ENCODE peak calls at places on chromosomes 5 and 9, in ten cellular contexts. One of them, this sample, is unnamed.

GRCh38 chr5:170302729-170303501 is 5.3 kb upstream of the LCP2 start:
- DNase-seq in globus pallidus: peak
- DNase-seq in NCI-H1092: no peak
- DNase-seq in NCI-H1694 treated with DMSO at 0.1 percent for 48 hours: no peak
- DNase-seq in stimulated activated CD4-positive, alpha-beta T cell treated with anti-CD3 and anti-CD28 coated beads, Interleukin-2, amount 100 ng/mL, for 48 hours: no peak
- DNase-seq in naive thymus-derived CD8-positive, alpha-beta T cell: peak
- DNase-seq in PC-3: no peak
- DNase-seq in Kasumi-1: peak
- DNase-seq in amniotic epithelial cell: no peak
- DNase-seq in M059J: no peak
- DNase-seq in this sample: peak

GRCh38 chr9:36873247-36873875 is 160.7 kb downstream of the PAX5 start:
- DNase-seq in globus pallidus: peak
- DNase-seq in NCI-H1092: peak
- DNase-seq in NCI-H1694 treated with DMSO at 0.1 percent for 48 hours: peak
- DNase-seq in stimulated activated CD4-positive, alpha-beta T cell treated with anti-CD3 and anti-CD28 coated beads, Interleukin-2, amount 100 ng/mL, for 48 hours: peak
- DNase-seq in naive thymus-derived CD8-positive, alpha-beta T cell: peak
- DNase-seq in PC-3: peak
- DNase-seq in Kasumi-1: peak
- DNase-seq in amniotic epithelial cell: peak
- DNase-seq in M059J: peak
- DNase-seq in this sample: peak

GRCh38 chr5:56101180-56101579 is 106.4 kb upstream of the IL6ST start:
- DNase-seq in globus pallidus: no peak
- DNase-seq in NCI-H1092: no peak
- DNase-seq in NCI-H1694 treated with DMSO at 0.1 percent for 48 hours: no peak
- DNase-seq in stimulated activated CD4-positive, alpha-beta T cell treated with anti-CD3 and anti-CD28 coated beads, Interleukin-2, amount 100 ng/mL, for 48 hours: no peak
- DNase-seq in naive thymus-derived CD8-positive, alpha-beta T cell: no peak
- DNase-seq in PC-3: no peak
- DNase-seq in Kasumi-1: no peak
- DNase-seq in amniotic epithelial cell: no peak
- DNase-seq in M059J: no peak
- DNase-seq in this sample: no peak

GRCh38 chr9:111959468-111959941 is 62.9 kb downstream of the UGCG start:
- DNase-seq in globus pallidus: no peak
- DNase-seq in NCI-H1092: no peak
- DNase-seq in NCI-H1694 treated with DMSO at 0.1 percent for 48 hours: no peak
- DNase-seq in stimulated activated CD4-positive, alpha-beta T cell treated with anti-CD3 and anti-CD28 coated beads, Interleukin-2, amount 100 ng/mL, for 48 hours: no peak
- DNase-seq in naive thymus-derived CD8-positive, alpha-beta T cell: no peak
- DNase-seq in PC-3: peak
- DNase-seq in Kasumi-1: no peak
- DNase-seq in amniotic epithelial cell: peak
- DNase-seq in M059J: peak
- DNase-seq in this sample: no peak

GRCh38 chr9:100111235-100111634 is 12.2 kb downstream of the INVS start:
- DNase-seq in globus pallidus: peak
- DNase-seq in NCI-H1092: no peak
- DNase-seq in NCI-H1694 treated with DMSO at 0.1 percent for 48 hours: peak
- DNase-seq in stimulated activated CD4-positive, alpha-beta T cell treated with anti-CD3 and anti-CD28 coated beads, Interleukin-2, amount 100 ng/mL, for 48 hours: no peak
- DNase-seq in naive thymus-derived CD8-positive, alpha-beta T cell: no peak
- DNase-seq in PC-3: peak
- DNase-seq in Kasumi-1: peak
- DNase-seq in amniotic epithelial cell: peak
- DNase-seq in M059J: peak
- DNase-seq in this sample: no peak

GRCh38 chr9:71820516-71820915 is 52.2 kb upstream of the CEMIP2 start:
- DNase-seq in globus pallidus: no peak
- DNase-seq in NCI-H1092: no peak
- DNase-seq in NCI-H1694 treated with DMSO at 0.1 percent for 48 hours: no peak
- DNase-seq in stimulated activated CD4-positive, alpha-beta T cell treated with anti-CD3 and anti-CD28 coated beads, Interleukin-2, amount 100 ng/mL, for 48 hours: no peak
- DNase-seq in naive thymus-derived CD8-positive, alpha-beta T cell: no peak
- DNase-seq in PC-3: peak
- DNase-seq in Kasumi-1: no peak
- DNase-seq in amniotic epithelial cell: no peak
- DNase-seq in M059J: no peak
- DNase-seq in this sample: no peak

GRCh38 chr5:82365744-82366228 is 87.6 kb upstream of the RPS23 start:
- DNase-seq in globus pallidus: no peak
- DNase-seq in NCI-H1092: no peak
- DNase-seq in NCI-H1694 treated with DMSO at 0.1 percent for 48 hours: peak
- DNase-seq in stimulated activated CD4-positive, alpha-beta T cell treated with anti-CD3 and anti-CD28 coated beads, Interleukin-2, amount 100 ng/mL, for 48 hours: peak
- DNase-seq in naive thymus-derived CD8-positive, alpha-beta T cell: no peak
- DNase-seq in PC-3: peak
- DNase-seq in Kasumi-1: no peak
- DNase-seq in amniotic epithelial cell: peak
- DNase-seq in M059J: peak
- DNase-seq in this sample: no peak

GRCh38 chr9:117927354-117927753 is 223.2 kb downstream of the TLR4 start:
- DNase-seq in globus pallidus: no peak
- DNase-seq in NCI-H1092: no peak
- DNase-seq in NCI-H1694 treated with DMSO at 0.1 percent for 48 hours: no peak
- DNase-seq in stimulated activated CD4-positive, alpha-beta T cell treated with anti-CD3 and anti-CD28 coated beads, Interleukin-2, amount 100 ng/mL, for 48 hours: no peak
- DNase-seq in naive thymus-derived CD8-positive, alpha-beta T cell: no peak
- DNase-seq in PC-3: no peak
- DNase-seq in Kasumi-1: no peak
- DNase-seq in amniotic epithelial cell: no peak
- DNase-seq in M059J: no peak
- DNase-seq in this sample: no peak

GRCh38 chr9:111759762-111760639 is 34.7 kb downstream of the SHOC1 start:
- DNase-seq in globus pallidus: peak
- DNase-seq in NCI-H1092: peak
- DNase-seq in NCI-H1694 treated with DMSO at 0.1 percent for 48 hours: peak
- DNase-seq in stimulated activated CD4-positive, alpha-beta T cell treated with anti-CD3 and anti-CD28 coated beads, Interleukin-2, amount 100 ng/mL, for 48 hours: peak
- DNase-seq in naive thymus-derived CD8-positive, alpha-beta T cell: peak
- DNase-seq in PC-3: peak
- DNase-seq in Kasumi-1: peak
- DNase-seq in amniotic epithelial cell: peak
- DNase-seq in M059J: peak
- DNase-seq in this sample: peak

GRCh38 chr5:180027449-180028089 is 44.0 kb downstream of the RNF130 start:
- DNase-seq in globus pallidus: no peak
- DNase-seq in NCI-H1092: no peak
- DNase-seq in NCI-H1694 treated with DMSO at 0.1 percent for 48 hours: no peak
- DNase-seq in stimulated activated CD4-positive, alpha-beta T cell treated with anti-CD3 and anti-CD28 coated beads, Interleukin-2, amount 100 ng/mL, for 48 hours: no peak
- DNase-seq in naive thymus-derived CD8-positive, alpha-beta T cell: no peak
- DNase-seq in PC-3: no peak
- DNase-seq in Kasumi-1: no peak
- DNase-seq in amniotic epithelial cell: no peak
- DNase-seq in M059J: no peak
- DNase-seq in this sample: no peak

GRCh38 chr9:126471084-126471611 is 142.6 kb upstream of the LMX1B start:
- DNase-seq in globus pallidus: peak
- DNase-seq in NCI-H1092: no peak
- DNase-seq in NCI-H1694 treated with DMSO at 0.1 percent for 48 hours: no peak
- DNase-seq in stimulated activated CD4-positive, alpha-beta T cell treated with anti-CD3 and anti-CD28 coated beads, Interleukin-2, amount 100 ng/mL, for 48 hours: peak
- DNase-seq in naive thymus-derived CD8-positive, alpha-beta T cell: peak
- DNase-seq in PC-3: no peak
- DNase-seq in Kasumi-1: peak
- DNase-seq in amniotic epithelial cell: peak
- DNase-seq in M059J: peak
- DNase-seq in this sample: peak

GRCh38 chr5:88886756-88887741 is 4.1 kb upstream of the MEF2C start:
- DNase-seq in globus pallidus: no peak
- DNase-seq in NCI-H1092: no peak
- DNase-seq in NCI-H1694 treated with DMSO at 0.1 percent for 48 hours: no peak
- DNase-seq in stimulated activated CD4-positive, alpha-beta T cell treated with anti-CD3 and anti-CD28 coated beads, Interleukin-2, amount 100 ng/mL, for 48 hours: no peak
- DNase-seq in naive thymus-derived CD8-positive, alpha-beta T cell: no peak
- DNase-seq in PC-3: no peak
- DNase-seq in Kasumi-1: peak
- DNase-seq in amniotic epithelial cell: no peak
- DNase-seq in M059J: no peak
- DNase-seq in this sample: no peak

GRCh38 chr5:151721812-151722391 is 35.2 kb upstream of the SPARC start:
- DNase-seq in globus pallidus: no peak
- DNase-seq in NCI-H1092: no peak
- DNase-seq in NCI-H1694 treated with DMSO at 0.1 percent for 48 hours: no peak
- DNase-seq in stimulated activated CD4-positive, alpha-beta T cell treated with anti-CD3 and anti-CD28 coated beads, Interleukin-2, amount 100 ng/mL, for 48 hours: no peak
- DNase-seq in naive thymus-derived CD8-positive, alpha-beta T cell: no peak
- DNase-seq in PC-3: peak
- DNase-seq in Kasumi-1: no peak
- DNase-seq in amniotic epithelial cell: no peak
- DNase-seq in M059J: no peak
- DNase-seq in this sample: no peak

GRCh38 chr9:137034709-137035506 is 3.0 kb upstream of the FUT7 start:
- DNase-seq in globus pallidus: peak
- DNase-seq in NCI-H1092: peak
- DNase-seq in NCI-H1694 treated with DMSO at 0.1 percent for 48 hours: peak
- DNase-seq in stimulated activated CD4-positive, alpha-beta T cell treated with anti-CD3 and anti-CD28 coated beads, Interleukin-2, amount 100 ng/mL, for 48 hours: peak
- DNase-seq in naive thymus-derived CD8-positive, alpha-beta T cell: peak
- DNase-seq in PC-3: peak
- DNase-seq in Kasumi-1: peak
- DNase-seq in amniotic epithelial cell: peak
- DNase-seq in M059J: peak
- DNase-seq in this sample: peak

GRCh38 chr5:18281947-18282557 is 647.8 kb downstream of the TAF11L14 start:
- DNase-seq in globus pallidus: peak
- DNase-seq in NCI-H1092: peak
- DNase-seq in NCI-H1694 treated with DMSO at 0.1 percent for 48 hours: peak
- DNase-seq in stimulated activated CD4-positive, alpha-beta T cell treated with anti-CD3 and anti-CD28 coated beads, Interleukin-2, amount 100 ng/mL, for 48 hours: no peak
- DNase-seq in naive thymus-derived CD8-positive, alpha-beta T cell: no peak
- DNase-seq in PC-3: peak
- DNase-seq in Kasumi-1: peak
- DNase-seq in amniotic epithelial cell: peak
- DNase-seq in M059J: peak
- DNase-seq in this sample: peak

GRCh38 chr5:36728697-36729543 is 122.5 kb downstream of the SLC1A3 start:
- DNase-seq in globus pallidus: peak
- DNase-seq in NCI-H1092: peak
- DNase-seq in NCI-H1694 treated with DMSO at 0.1 percent for 48 hours: peak
- DNase-seq in stimulated activated CD4-positive, alpha-beta T cell treated with anti-CD3 and anti-CD28 coated beads, Interleukin-2, amount 100 ng/mL, for 48 hours: no peak
- DNase-seq in naive thymus-derived CD8-positive, alpha-beta T cell: peak
- DNase-seq in PC-3: peak
- DNase-seq in Kasumi-1: peak
- DNase-seq in amniotic epithelial cell: peak
- DNase-seq in M059J: peak
- DNase-seq in this sample: peak

GRCh38 chr5:10106806-10107205 is 142.9 kb downstream of the ATPSCKMT start:
- DNase-seq in globus pallidus: no peak
- DNase-seq in NCI-H1092: no peak
- DNase-seq in NCI-H1694 treated with DMSO at 0.1 percent for 48 hours: no peak
- DNase-seq in stimulated activated CD4-positive, alpha-beta T cell treated with anti-CD3 and anti-CD28 coated beads, Interleukin-2, amount 100 ng/mL, for 48 hours: no peak
- DNase-seq in naive thymus-derived CD8-positive, alpha-beta T cell: no peak
- DNase-seq in PC-3: no peak
- DNase-seq in Kasumi-1: no peak
- DNase-seq in amniotic epithelial cell: no peak
- DNase-seq in M059J: no peak
- DNase-seq in this sample: no peak

GRCh38 chr9:115098226-115098965 is 19.6 kb downstream of the TNC start:
- DNase-seq in globus pallidus: no peak
- DNase-seq in NCI-H1092: no peak
- DNase-seq in NCI-H1694 treated with DMSO at 0.1 percent for 48 hours: no peak
- DNase-seq in stimulated activated CD4-positive, alpha-beta T cell treated with anti-CD3 and anti-CD28 coated beads, Interleukin-2, amount 100 ng/mL, for 48 hours: no peak
- DNase-seq in naive thymus-derived CD8-positive, alpha-beta T cell: no peak
- DNase-seq in PC-3: no peak
- DNase-seq in Kasumi-1: no peak
- DNase-seq in amniotic epithelial cell: no peak
- DNase-seq in M059J: no peak
- DNase-seq in this sample: no peak

GRCh38 chr5:122192883-122193496 is 63.6 kb downstream of the ZNF474 start:
- DNase-seq in globus pallidus: peak
- DNase-seq in NCI-H1092: peak
- DNase-seq in NCI-H1694 treated with DMSO at 0.1 percent for 48 hours: peak
- DNase-seq in stimulated activated CD4-positive, alpha-beta T cell treated with anti-CD3 and anti-CD28 coated beads, Interleukin-2, amount 100 ng/mL, for 48 hours: no peak
- DNase-seq in naive thymus-derived CD8-positive, alpha-beta T cell: peak
- DNase-seq in PC-3: peak
- DNase-seq in Kasumi-1: peak
- DNase-seq in amniotic epithelial cell: peak
- DNase-seq in M059J: peak
- DNase-seq in this sample: peak

GRCh38 chr5:53397141-53397794 is 83.2 kb upstream of the FST start:
- DNase-seq in globus pallidus: no peak
- DNase-seq in NCI-H1092: no peak
- DNase-seq in NCI-H1694 treated with DMSO at 0.1 percent for 48 hours: no peak
- DNase-seq in stimulated activated CD4-positive, alpha-beta T cell treated with anti-CD3 and anti-CD28 coated beads, Interleukin-2, amount 100 ng/mL, for 48 hours: no peak
- DNase-seq in naive thymus-derived CD8-positive, alpha-beta T cell: no peak
- DNase-seq in PC-3: no peak
- DNase-seq in Kasumi-1: no peak
- DNase-seq in amniotic epithelial cell: no peak
- DNase-seq in M059J: no peak
- DNase-seq in this sample: no peak

GRCh38 chr9:136311433-136312375 is 7.8 kb upstream of the CCDC187 start:
- DNase-seq in globus pallidus: no peak
- DNase-seq in NCI-H1092: no peak
- DNase-seq in NCI-H1694 treated with DMSO at 0.1 percent for 48 hours: peak
- DNase-seq in stimulated activated CD4-positive, alpha-beta T cell treated with anti-CD3 and anti-CD28 coated beads, Interleukin-2, amount 100 ng/mL, for 48 hours: no peak
- DNase-seq in naive thymus-derived CD8-positive, alpha-beta T cell: no peak
- DNase-seq in PC-3: peak
- DNase-seq in Kasumi-1: no peak
- DNase-seq in amniotic epithelial cell: no peak
- DNase-seq in M059J: peak
- DNase-seq in this sample: peak

GRCh38 chr9:130316406-130316805 is 50.8 kb downstream of the HMCN2 start:
- DNase-seq in globus pallidus: no peak
- DNase-seq in NCI-H1092: no peak
- DNase-seq in NCI-H1694 treated with DMSO at 0.1 percent for 48 hours: no peak
- DNase-seq in stimulated activated CD4-positive, alpha-beta T cell treated with anti-CD3 and anti-CD28 coated beads, Interleukin-2, amount 100 ng/mL, for 48 hours: no peak
- DNase-seq in naive thymus-derived CD8-positive, alpha-beta T cell: no peak
- DNase-seq in PC-3: no peak
- DNase-seq in Kasumi-1: no peak
- DNase-seq in amniotic epithelial cell: no peak
- DNase-seq in M059J: no peak
- DNase-seq in this sample: no peak

GRCh38 chr5:25094219-25094618 is 449.4 kb upstream of the CDH10 start:
- DNase-seq in globus pallidus: no peak
- DNase-seq in NCI-H1092: no peak
- DNase-seq in NCI-H1694 treated with DMSO at 0.1 percent for 48 hours: no peak
- DNase-seq in stimulated activated CD4-positive, alpha-beta T cell treated with anti-CD3 and anti-CD28 coated beads, Interleukin-2, amount 100 ng/mL, for 48 hours: no peak
- DNase-seq in naive thymus-derived CD8-positive, alpha-beta T cell: no peak
- DNase-seq in PC-3: no peak
- DNase-seq in Kasumi-1: no peak
- DNase-seq in amniotic epithelial cell: no peak
- DNase-seq in M059J: no peak
- DNase-seq in this sample: no peak

GRCh38 chr5:73417307-73418035 is 31.1 kb downstream of the FOXD1 start:
- DNase-seq in globus pallidus: peak
- DNase-seq in NCI-H1092: peak
- DNase-seq in NCI-H1694 treated with DMSO at 0.1 percent for 48 hours: no peak
- DNase-seq in stimulated activated CD4-positive, alpha-beta T cell treated with anti-CD3 and anti-CD28 coated beads, Interleukin-2, amount 100 ng/mL, for 48 hours: no peak
- DNase-seq in naive thymus-derived CD8-positive, alpha-beta T cell: no peak
- DNase-seq in PC-3: no peak
- DNase-seq in Kasumi-1: no peak
- DNase-seq in amniotic epithelial cell: peak
- DNase-seq in M059J: peak
- DNase-seq in this sample: no peak

GRCh38 chr5:59097116-59097515 is 514.2 kb downstream of the RAB3C start:
- DNase-seq in globus pallidus: no peak
- DNase-seq in NCI-H1092: no peak
- DNase-seq in NCI-H1694 treated with DMSO at 0.1 percent for 48 hours: no peak
- DNase-seq in stimulated activated CD4-positive, alpha-beta T cell treated with anti-CD3 and anti-CD28 coated beads, Interleukin-2, amount 100 ng/mL, for 48 hours: no peak
- DNase-seq in naive thymus-derived CD8-positive, alpha-beta T cell: no peak
- DNase-seq in PC-3: no peak
- DNase-seq in Kasumi-1: no peak
- DNase-seq in amniotic epithelial cell: peak
- DNase-seq in M059J: peak
- DNase-seq in this sample: no peak

GRCh38 chr5:372911-373709 is 51.6 kb downstream of the AHRR start:
- DNase-seq in globus pallidus: no peak
- DNase-seq in NCI-H1092: peak
- DNase-seq in NCI-H1694 treated with DMSO at 0.1 percent for 48 hours: no peak
- DNase-seq in stimulated activated CD4-positive, alpha-beta T cell treated with anti-CD3 and anti-CD28 coated beads, Interleukin-2, amount 100 ng/mL, for 48 hours: no peak
- DNase-seq in naive thymus-derived CD8-positive, alpha-beta T cell: no peak
- DNase-seq in PC-3: no peak
- DNase-seq in Kasumi-1: no peak
- DNase-seq in amniotic epithelial cell: no peak
- DNase-seq in M059J: peak
- DNase-seq in this sample: peak

GRCh38 chr9:16262467-16263261 is 607.8 kb downstream of the BNC2 start:
- DNase-seq in globus pallidus: no peak
- DNase-seq in NCI-H1092: peak
- DNase-seq in NCI-H1694 treated with DMSO at 0.1 percent for 48 hours: peak
- DNase-seq in stimulated activated CD4-positive, alpha-beta T cell treated with anti-CD3 and anti-CD28 coated beads, Interleukin-2, amount 100 ng/mL, for 48 hours: no peak
- DNase-seq in naive thymus-derived CD8-positive, alpha-beta T cell: no peak
- DNase-seq in PC-3: peak
- DNase-seq in Kasumi-1: no peak
- DNase-seq in amniotic epithelial cell: peak
- DNase-seq in M059J: peak
- DNase-seq in this sample: peak

GRCh38 chr5:99063737-99064136 is 134.9 kb upstream of the CHD1 start:
- DNase-seq in globus pallidus: no peak
- DNase-seq in NCI-H1092: no peak
- DNase-seq in NCI-H1694 treated with DMSO at 0.1 percent for 48 hours: no peak
- DNase-seq in stimulated activated CD4-positive, alpha-beta T cell treated with anti-CD3 and anti-CD28 coated beads, Interleukin-2, amount 100 ng/mL, for 48 hours: no peak
- DNase-seq in naive thymus-derived CD8-positive, alpha-beta T cell: no peak
- DNase-seq in PC-3: no peak
- DNase-seq in Kasumi-1: no peak
- DNase-seq in amniotic epithelial cell: no peak
- DNase-seq in M059J: no peak
- DNase-seq in this sample: no peak